ENCODE peak calls at places on chromosome 17, in eight cellular contexts. A is fibroblast of the conjunctiva; Y is T47D; F is stimulated activated CD8-positive, alpha-beta memory T cell treated with anti-CD3 and anti-CD28 coated beads, Interleukin-4, amount 100 ng/mL, for 1 hour; N is stimulated activated CD4-positive, alpha-beta T cell treated with anti-CD3 and anti-CD28 coated beads, Interleukin-2, amount 100 ng/mL, for 48 hours; V is CD4-positive, alpha-beta T cell; P is HFFc6; U is activated T-cell treated with anti-CD3 and anti-CD28 coated beads, Interleukin-2, amount 50 U/mL, for 72 hours. T is an unnamed sample.

GRCh38 chr17:17358060-17358751 is 55.0 kb downstream of the NT5M start:
- DNase-seq in Y (no peak), U (no peak), A (no peak), V (no peak), P (no peak), N (no peak), F (no peak), T (no peak)

GRCh38 chr17:694239-694638 is 20.4 kb downstream of the VPS53 start:
- DNase-seq in Y (no peak), F (no peak), A (peak; percentile 81), V (no peak), U (no peak), P (peak; percentile 99), N (no peak), T (peak; percentile 93)

GRCh38 chr17:43438626-43439529 is 40.1 kb downstream of the ARL4D start:
- DNase-seq in U (no peak), N (no peak), V (no peak), A (no peak), F (no peak), Y (no peak), P (no peak), T (no peak)

GRCh38 chr17:41895617-41896016 is 23.1 kb downstream of the ACLY start:
- DNase-seq in P (peak; percentile 16), N (no peak), U (no peak), V (no peak), A (peak; percentile 43), F (no peak), Y (no peak), T (no peak)

GRCh38 chr17:70945386-70945785 is 776.1 kb downstream of the KCNJ2 start:
- DNase-seq in Y (no peak), P (no peak), F (no peak), V (no peak), N (no peak), U (no peak), A (no peak), T (peak; percentile 6)

GRCh38 chr17:46769531-46770438 is 48.7 kb downstream of the WNT3 start:
- DNase-seq in A (no peak), P (no peak), Y (no peak), V (no peak), N (no peak), U (peak; percentile 18), F (no peak), T (no peak)

GRCh38 chr17:61011269-61011668 is 333.6 kb downstream of the BCAS3 start:
- DNase-seq in Y (no peak), U (no peak), F (no peak), V (no peak), N (no peak), A (no peak), P (no peak), T (no peak)

GRCh38 chr17:56629450-56630187 is 36.1 kb downstream of the NOG start:
- DNase-seq in N (no peak), V (peak; percentile 19), Y (no peak), F (no peak), A (peak; percentile 4), U (no peak), P (peak; percentile 67), T (peak; percentile 48)

GRCh38 chr17:39755550-39756375 is 18.0 kb downstream of the GRB7 start:
- DNase-seq in F (no peak), A (no peak), U (peak; percentile 42), P (no peak), N (no peak), Y (no peak), V (peak; percentile 52), T (no peak)

GRCh38 chr17:12667299-12667958 is 1.7 kb downstream of the MYOCD start:
- DNase-seq in V (no peak), F (no peak), N (no peak), P (peak; percentile 71), Y (peak; percentile 54), A (peak; percentile 43), U (no peak), T (peak; percentile 42)

GRCh38 chr17:61519139-61519538 is 66.9 kb downstream of the TBX4 start:
- DNase-seq in F (no peak), N (no peak), Y (no peak), A (no peak), V (no peak), U (no peak), P (no peak), T (no peak)

GRCh38 chr17:15981208-15981607 is 18.3 kb downstream of the ZSWIM7 start:
- DNase-seq in A (no peak), N (no peak), Y (no peak), U (peak; percentile 43), P (no peak), F (no peak), V (no peak), T (no peak)

GRCh38 chr17:33200116-33200515 is 93.0 kb downstream of the ASIC2 start:
- DNase-seq in N (no peak), P (peak; percentile 6), A (peak; percentile 28), F (no peak), U (no peak), V (no peak), Y (no peak), T (peak; percentile 11)

GRCh38 chr17:4407216-4407615 is 26.5 kb upstream of the SPNS3 start:
- DNase-seq in N (no peak), P (peak; percentile 33), F (no peak), V (no peak), A (no peak), Y (no peak), U (no peak), T (no peak)

GRCh38 chr17:48352630-48353029 is 77.4 kb downstream of the SKAP1 start:
- DNase-seq in P (no peak), U (peak; percentile 9), A (no peak), F (no peak), V (no peak), Y (no peak), N (no peak), T (peak; percentile 28)

GRCh38 chr17:30831663-30832437 is at the start of gene ATAD5:
- DNase-seq in V (peak; percentile 80), Y (peak; percentile 91), P (peak; percentile 90), A (peak; percentile 75), U (peak; percentile 90), F (peak; percentile 74), N (peak; percentile 87), T (peak; percentile 89)

GRCh38 chr17:77356109-77356689 is 215.4 kb downstream of the SEC14L1 start:
- DNase-seq in U (no peak), N (no peak), V (no peak), P (no peak), Y (no peak), A (no peak), F (no peak), T (no peak)

GRCh38 chr17:17154556-17154955 is 51.6 kb downstream of the PLD6 start:
- DNase-seq in A (no peak), N (no peak), P (no peak), U (no peak), F (no peak), V (no peak), Y (no peak), T (no peak)

GRCh38 chr17:81119223-81120148 is 45.8 kb upstream of the PVALEF start:
- DNase-seq in U (peak; percentile 88), F (peak; percentile 32), P (peak; percentile 98), A (peak; percentile 93), N (peak; percentile 81), V (peak; percentile 89), Y (peak; percentile 95), T (peak; percentile 61)

GRCh38 chr17:83198366-83199341 is 119.2 kb downstream of the METRNL start:
- DNase-seq in U (no peak), F (no peak), P (no peak), V (no peak), Y (no peak), N (no peak), A (no peak), T (no peak)

GRCh38 chr17:51000835-51001638 is 119.6 kb downstream of the SPAG9 start:
- DNase-seq in P (peak; percentile 75), F (no peak), V (no peak), Y (peak; percentile 43), N (no peak), U (no peak), A (peak; percentile 77), T (peak; percentile 71)

GRCh38 chr17:59001158-59001814 is 105.4 kb downstream of the TRIM37 start:
- DNase-seq in F (peak; percentile 14), V (peak; percentile 67), N (peak; percentile 57), Y (no peak), A (no peak), P (peak; percentile 12), U (peak; percentile 88), T (peak; percentile 48)

GRCh38 chr17:301681-302299 is 50.8 kb downstream of the RPH3AL start:
- DNase-seq in F (no peak), Y (no peak), A (no peak), U (no peak), V (no peak), N (no peak), P (no peak), T (peak; percentile 63)

GRCh38 chr17:4786111-4786491 is at the start of gene VMO1:
- DNase-seq in A (no peak), N (no peak), U (peak; percentile 13), Y (no peak), F (no peak), V (no peak), P (no peak), T (peak; percentile 44)

GRCh38 chr17:68036304-68037147 is 991 bp downstream of the KPNA2 start:
- DNase-seq in P (no peak), Y (no peak), V (no peak), N (no peak), F (no peak), A (no peak), U (no peak), T (no peak)